ENCODE peak calls at places on chromosomes 16 and 17, in five cellular contexts. G is H1, F is SK-N-SH, D is HL-60, Y is sigmoid colon. L is an unnamed sample.

GRCh38 chr17:74531231-74531761 is at the start of gene CD300LB:
- DNase-seq in G (no peak), F (no peak), D (peak; percentile 57), Y (peak; percentile 58), L (no peak)

GRCh38 chr16:50201784-50202183 is 48.7 kb downstream of the TENT4B start:
- DNase-seq in G (no peak), F (no peak), D (no peak), Y (no peak), L (no peak)

GRCh38 chr16:78740269-78740668 is 640.8 kb downstream of the WWOX start:
- DNase-seq in G (no peak), F (no peak), D (no peak), Y (no peak), L (no peak)

GRCh38 chr17:12729086-12729485 is 60.2 kb upstream of the ARHGAP44 start:
- DNase-seq in G (no peak), F (no peak), D (no peak), Y (no peak), L (no peak)

GRCh38 chr17:77634710-77635109 is 323.8 kb upstream of the TNRC6C start:
- DNase-seq in G (no peak), F (no peak), D (no peak), Y (no peak), L (peak; percentile 44)

GRCh38 chr16:66256919-66257318 is 109.6 kb upstream of the CDH5 start:
- DNase-seq in G (no peak), F (no peak), D (no peak), Y (peak; percentile 40), L (no peak)

GRCh38 chr16:27813591-27813990 is 249.9 kb downstream of the GSG1L start:
- DNase-seq in G (no peak), F (no peak), D (no peak), Y (peak; percentile 42), L (no peak)

GRCh38 chr17:82296511-82297279 is 20.7 kb downstream of the CD7 start:
- DNase-seq in G (no peak), F (no peak), D (no peak), Y (no peak), L (no peak)

GRCh38 chr16:66248096-66248495 is 118.4 kb upstream of the CDH5 start:
- DNase-seq in G (no peak), F (no peak), D (no peak), Y (peak; percentile 88), L (no peak)

GRCh38 chr16:1210461-1210860 is 14.6 kb downstream of the TPSG1 start:
- DNase-seq in G (no peak), F (no peak), D (no peak), Y (no peak), L (no peak)

GRCh38 chr17:77696720-77697460 is 261.6 kb upstream of the TNRC6C start:
- DNase-seq in G (no peak), F (peak; percentile 58), D (no peak), Y (no peak), L (no peak)

GRCh38 chr16:68643227-68643626 is 1.9 kb upstream of the CDH3 start:
- DNase-seq in G (no peak), F (no peak), D (no peak), Y (no peak), L (no peak)

GRCh38 chr17:59330314-59330942 is 1.0 kb upstream of the YPEL2 start:
- DNase-seq in G (no peak), F (no peak), D (no peak), Y (peak; percentile 77), L (no peak)

GRCh38 chr16:88335150-88335685 is 47.5 kb upstream of the ZNF469 start:
- DNase-seq in G (no peak), F (no peak), D (no peak), Y (no peak), L (no peak)

GRCh38 chr16:83420206-83420760 is 387.5 kb upstream of the HSBP1 start:
- DNase-seq in G (no peak), F (no peak), D (no peak), Y (no peak), L (no peak)

GRCh38 chr16:34758835-34759234 is 1299.4 kb downstream of the TP53TG3F start:
- DNase-seq in G (no peak), F (no peak), D (no peak), Y (no peak), L (no peak)

GRCh38 chr17:4229627-4230026 is 34.2 kb downstream of the ANKFY1 start:
- DNase-seq in G (no peak), F (no peak), D (no peak), Y (peak; percentile 87), L (no peak)

GRCh38 chr17:73552300-73553088 is 91.8 kb downstream of the SDK2 start:
- DNase-seq in G (no peak), F (no peak), D (no peak), Y (no peak), L (no peak)

GRCh38 chr16:50121721-50122445 is 31.2 kb upstream of the TENT4B start:
- DNase-seq in G (no peak), F (no peak), D (no peak), Y (no peak), L (no peak)

GRCh38 chr16:8798174-8798527 is 512 bp downstream of the PMM2 start:
- DNase-seq in G (no peak), F (peak; percentile 29), D (no peak), Y (no peak), L (no peak)

GRCh38 chr17:81991684-81992513 is 14.5 kb downstream of the ASPSCR1 start:
- DNase-seq in G (no peak), F (peak; percentile 81), D (no peak), Y (peak; percentile 87), L (no peak)

GRCh38 chr16:54098247-54098646 is 188.3 kb downstream of the IRX3 start:
- DNase-seq in G (no peak), F (no peak), D (no peak), Y (no peak), L (no peak)

GRCh38 chr17:55458977-55459376 is 37.3 kb upstream of the MMD start:
- DNase-seq in G (no peak), F (no peak), D (no peak), Y (no peak), L (no peak)

GRCh38 chr17:76912585-76912984 is 44.4 kb downstream of the MGAT5B start:
- DNase-seq in G (no peak), F (no peak), D (no peak), Y (no peak), L (no peak)

GRCh38 chr17:75909051-75909811 is 4.5 kb upstream of the MRPL38 start:
- DNase-seq in G (no peak), F (no peak), D (no peak), Y (no peak), L (no peak)

GRCh38 chr17:68613739-68614298 is 12.7 kb upstream of the FAM20A start:
- DNase-seq in G (peak; percentile 49), F (peak; percentile 46), D (peak; percentile 77), Y (no peak), L (no peak)

GRCh38 chr16:77541131-77541530 is 106.3 kb upstream of the ADAMTS18 start:
- DNase-seq in G (no peak), F (no peak), D (no peak), Y (no peak), L (no peak)

GRCh38 chr17:28372203-28372944 is 880 bp downstream of the SARM1 start:
- DNase-seq in G (no peak), F (peak; percentile 67), D (no peak), Y (no peak), L (peak; percentile 52)

GRCh38 chr16:28157768-28158535 is 53.8 kb downstream of the XPO6 start:
- DNase-seq in G (no peak), F (no peak), D (peak; percentile 47), Y (no peak), L (no peak)

GRCh38 chr17:35537569-35538209 is at the start of gene SLFN12L:
- DNase-seq in G (no peak), F (no peak), D (no peak), Y (no peak), L (no peak)

GRCh38 chr17:31413871-31414589 is 22.6 kb downstream of the RAB11FIP4 start:
- DNase-seq in G (no peak), F (no peak), D (no peak), Y (peak; percentile 56), L (no peak)

GRCh38 chr17:9170822-9171221 is 149.5 kb downstream of the NTN1 start:
- DNase-seq in G (no peak), F (no peak), D (no peak), Y (no peak), L (no peak)

GRCh38 chr17:73765824-73766563 is 121.7 kb upstream of the SDK2 start:
- DNase-seq in G (no peak), F (no peak), D (no peak), Y (no peak), L (no peak)

GRCh38 chr16:58020628-58021521 is 4.7 kb upstream of the MMP15 start:
- DNase-seq in G (no peak), F (peak; percentile 70), D (peak; percentile 53), Y (no peak), L (no peak)

DNA sequence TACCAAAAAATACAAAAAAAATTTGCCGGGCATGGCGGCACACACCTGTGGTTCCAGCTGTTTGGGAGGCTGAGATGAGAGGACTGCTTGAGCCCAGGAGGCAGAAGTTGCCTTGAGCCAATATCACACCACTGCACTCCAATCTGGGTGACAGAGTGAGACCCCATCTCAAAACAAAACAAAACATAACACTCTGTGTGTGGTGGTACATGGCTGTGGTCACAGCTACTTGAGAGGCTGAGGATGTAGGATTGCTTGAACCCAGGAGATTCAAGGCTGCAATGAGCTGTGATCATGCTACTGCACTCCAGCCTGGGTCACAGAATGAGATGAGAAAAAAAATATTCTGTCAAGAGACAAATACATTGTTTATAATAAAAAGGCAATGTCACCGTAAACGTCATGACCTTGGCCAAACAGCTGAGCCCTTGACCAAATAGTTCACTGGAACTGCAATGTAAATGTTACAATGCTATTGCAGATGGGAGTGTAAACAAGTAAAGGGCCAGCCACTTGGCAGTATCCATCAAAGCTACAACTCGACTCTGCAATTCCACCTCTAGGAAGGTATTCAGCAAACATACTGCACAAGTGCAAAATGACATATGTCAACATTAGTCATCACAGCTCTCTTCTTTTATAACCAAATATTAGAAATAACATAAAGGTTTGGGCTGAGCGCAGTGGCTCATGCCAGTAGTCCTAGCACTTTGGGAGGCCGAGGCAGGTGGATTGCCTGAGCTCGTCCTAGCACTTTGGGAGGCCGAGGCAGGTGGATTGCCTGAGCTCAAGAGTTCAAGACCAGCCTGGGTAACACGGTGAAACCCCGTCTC is 16.9 kb downstream of the EARS2 start:
- DNase-seq in G (no peak), F (no peak), D (no peak), Y (no peak), L (no peak)
- TF ChIP-seq POLR2AphosphoS5 in G (no peak), F (no peak), D (no peak), Y (no peak), L (no peak)

GRCh38 chr16:84976644-84977400 is 34.5 kb downstream of the ZDHHC7 start:
- DNase-seq in G (no peak), F (no peak), D (no peak), Y (peak; percentile 83), L (no peak)
- TF ChIP-seq POLR2AphosphoS5 in G (no peak), F (no peak), D (no peak), Y (no peak), L (no peak)

GRCh38 chr16:85360323-85361277 is 248.3 kb upstream of the CIBAR2 start:
- DNase-seq in G (no peak), F (peak; percentile 88), D (no peak), Y (peak; percentile 79), L (no peak)
- TF ChIP-seq POLR2AphosphoS5 in G (no peak), F (no peak), D (no peak), Y (no peak), L (no peak)

GRCh38 chr16:25546781-25547180 is 145.0 kb upstream of the HS3ST4 start:
- DNase-seq in G (no peak), F (no peak), D (no peak), Y (no peak), L (no peak)

GRCh38 chr16:25544294-25544693 is 147.5 kb upstream of the HS3ST4 start:
- DNase-seq in G (no peak), F (no peak), D (no peak), Y (no peak), L (no peak)
- TF ChIP-seq POLR2AphosphoS5 in G (no peak), F (no peak), D (no peak), Y (no peak), L (no peak)

L was measured in GM12891.